ENCODE peak calls at places on chromosomes 16 and 17, in nine cellular contexts. One of them, this sample, is unnamed.

GRCh38 chr17:60941028-60941427 is 263.4 kb downstream of the BCAS3 start:
- DNase-seq in IMR-90: peak; percentile 98
- DNase-seq in CD8-positive, alpha-beta memory T cell: no peak
- DNase-seq in neural progenitor cell: no peak
- DNase-seq in CD4-positive, alpha-beta memory T cell: no peak
- DNase-seq in lower lobe of right lung: no peak
- DNase-seq in cardiac muscle cell: peak; percentile 95
- DNase-seq in uterus: peak; percentile 42
- DNase-seq in pancreas: peak; percentile 20
- DNase-seq in this sample: no peak

GRCh38 chr16:14525596-14525995 is 104.5 kb downstream of the PARN start:
- DNase-seq in IMR-90: no peak
- DNase-seq in CD8-positive, alpha-beta memory T cell: no peak
- DNase-seq in neural progenitor cell: no peak
- DNase-seq in CD4-positive, alpha-beta memory T cell: no peak
- DNase-seq in lower lobe of right lung: no peak
- DNase-seq in cardiac muscle cell: no peak
- DNase-seq in uterus: no peak
- DNase-seq in pancreas: no peak
- DNase-seq in this sample: no peak

GRCh38 chr17:39979865-39980401 is 674 bp upstream of the PSMD3 start:
- DNase-seq in IMR-90: peak; percentile 19
- DNase-seq in CD8-positive, alpha-beta memory T cell: no peak
- DNase-seq in neural progenitor cell: peak; percentile 67
- DNase-seq in CD4-positive, alpha-beta memory T cell: no peak
- DNase-seq in lower lobe of right lung: no peak
- DNase-seq in cardiac muscle cell: peak; percentile 48
- DNase-seq in uterus: no peak
- DNase-seq in pancreas: no peak
- DNase-seq in this sample: peak; percentile 59

GRCh38 chr16:30458561-30459394 is 13.1 kb upstream of the SEPHS2 start:
- DNase-seq in IMR-90: no peak
- DNase-seq in CD8-positive, alpha-beta memory T cell: peak; percentile 71
- DNase-seq in neural progenitor cell: no peak
- DNase-seq in CD4-positive, alpha-beta memory T cell: peak; percentile 79
- DNase-seq in lower lobe of right lung: peak; percentile 84
- DNase-seq in cardiac muscle cell: no peak
- DNase-seq in uterus: no peak
- DNase-seq in pancreas: peak; percentile 31
- DNase-seq in this sample: no peak

GRCh38 chr16:27465483-27465879 is 63.5 kb downstream of the IL21R start:
- DNase-seq in IMR-90: no peak
- DNase-seq in CD8-positive, alpha-beta memory T cell: no peak
- DNase-seq in neural progenitor cell: no peak
- DNase-seq in CD4-positive, alpha-beta memory T cell: no peak
- DNase-seq in lower lobe of right lung: peak; percentile 35
- DNase-seq in cardiac muscle cell: no peak
- DNase-seq in uterus: no peak
- DNase-seq in pancreas: no peak
- DNase-seq in this sample: no peak

GRCh38 chr17:44113382-44113781 is 10.1 kb downstream of the HDAC5 start:
- DNase-seq in IMR-90: no peak
- DNase-seq in CD8-positive, alpha-beta memory T cell: no peak
- DNase-seq in neural progenitor cell: no peak
- DNase-seq in CD4-positive, alpha-beta memory T cell: no peak
- DNase-seq in lower lobe of right lung: no peak
- DNase-seq in cardiac muscle cell: no peak
- DNase-seq in uterus: no peak
- DNase-seq in pancreas: no peak
- DNase-seq in this sample: no peak

GRCh38 chr16:68362952-68363846 is 52.4 kb downstream of the PRMT7 start:
- DNase-seq in IMR-90: no peak
- DNase-seq in CD8-positive, alpha-beta memory T cell: no peak
- DNase-seq in neural progenitor cell: no peak
- DNase-seq in CD4-positive, alpha-beta memory T cell: no peak
- DNase-seq in lower lobe of right lung: no peak
- DNase-seq in cardiac muscle cell: no peak
- DNase-seq in uterus: no peak
- DNase-seq in pancreas: no peak
- DNase-seq in this sample: no peak

GRCh38 chr17:68048996-68049395 is 13.5 kb downstream of the KPNA2 start:
- DNase-seq in IMR-90: no peak
- DNase-seq in CD8-positive, alpha-beta memory T cell: no peak
- DNase-seq in neural progenitor cell: peak; percentile 15
- DNase-seq in CD4-positive, alpha-beta memory T cell: no peak
- DNase-seq in lower lobe of right lung: no peak
- DNase-seq in cardiac muscle cell: no peak
- DNase-seq in uterus: no peak
- DNase-seq in pancreas: no peak
- DNase-seq in this sample: no peak

GRCh38 chr16:72796222-72796621 is 251.7 kb downstream of the ZFHX3 start:
- DNase-seq in IMR-90: no peak
- DNase-seq in CD8-positive, alpha-beta memory T cell: no peak
- DNase-seq in neural progenitor cell: no peak
- DNase-seq in CD4-positive, alpha-beta memory T cell: no peak
- DNase-seq in lower lobe of right lung: no peak
- DNase-seq in cardiac muscle cell: no peak
- DNase-seq in uterus: no peak
- DNase-seq in pancreas: no peak
- DNase-seq in this sample: no peak

GRCh38 chr17:50765454-50766221 is 1.7 kb downstream of the ANKRD40CL start:
- DNase-seq in IMR-90: no peak
- DNase-seq in CD8-positive, alpha-beta memory T cell: no peak
- DNase-seq in neural progenitor cell: no peak
- DNase-seq in CD4-positive, alpha-beta memory T cell: no peak
- DNase-seq in lower lobe of right lung: peak; percentile 60
- DNase-seq in cardiac muscle cell: no peak
- DNase-seq in uterus: no peak
- DNase-seq in pancreas: no peak
- DNase-seq in this sample: no peak

GRCh38 chr17:76523084-76524037 is 14.1 kb downstream of the CYGB start:
- DNase-seq in IMR-90: peak; percentile 50
- DNase-seq in CD8-positive, alpha-beta memory T cell: peak; percentile 78
- DNase-seq in neural progenitor cell: peak; percentile 86
- DNase-seq in CD4-positive, alpha-beta memory T cell: peak; percentile 77
- DNase-seq in lower lobe of right lung: peak; percentile 86
- DNase-seq in cardiac muscle cell: peak; percentile 62
- DNase-seq in uterus: peak; percentile 79
- DNase-seq in pancreas: no peak
- DNase-seq in this sample: peak; percentile 86

GRCh38 chr17:66633322-66633965 is 201.5 kb upstream of the CACNG5 start:
- DNase-seq in IMR-90: peak; percentile 47
- DNase-seq in CD8-positive, alpha-beta memory T cell: peak; percentile 20
- DNase-seq in neural progenitor cell: no peak
- DNase-seq in CD4-positive, alpha-beta memory T cell: no peak
- DNase-seq in lower lobe of right lung: no peak
- DNase-seq in cardiac muscle cell: no peak
- DNase-seq in uterus: no peak
- DNase-seq in pancreas: no peak
- DNase-seq in this sample: no peak

GRCh38 chr16:12120331-12120981 is 143.9 kb downstream of the SNX29 start:
- DNase-seq in IMR-90: peak; percentile 84
- DNase-seq in CD8-positive, alpha-beta memory T cell: no peak
- DNase-seq in neural progenitor cell: no peak
- DNase-seq in CD4-positive, alpha-beta memory T cell: no peak
- DNase-seq in lower lobe of right lung: no peak
- DNase-seq in cardiac muscle cell: peak; percentile 71
- DNase-seq in uterus: no peak
- DNase-seq in pancreas: no peak
- DNase-seq in this sample: peak; percentile 25

GRCh38 chr17:9843152-9844010 is 17.7 kb downstream of the GLP2R start:
- DNase-seq in IMR-90: peak; percentile 24
- DNase-seq in CD8-positive, alpha-beta memory T cell: no peak
- DNase-seq in neural progenitor cell: no peak
- DNase-seq in CD4-positive, alpha-beta memory T cell: no peak
- DNase-seq in lower lobe of right lung: no peak
- DNase-seq in cardiac muscle cell: no peak
- DNase-seq in uterus: no peak
- DNase-seq in pancreas: no peak
- DNase-seq in this sample: no peak

GRCh38 chr16:87066695-87067556 is 250.3 kb downstream of the C16orf95 start:
- DNase-seq in IMR-90: no peak
- DNase-seq in CD8-positive, alpha-beta memory T cell: no peak
- DNase-seq in neural progenitor cell: no peak
- DNase-seq in CD4-positive, alpha-beta memory T cell: no peak
- DNase-seq in lower lobe of right lung: no peak
- DNase-seq in cardiac muscle cell: no peak
- DNase-seq in uterus: no peak
- DNase-seq in pancreas: no peak
- DNase-seq in this sample: no peak

GRCh38 chr17:52673791-52674190 is 515.3 kb upstream of the CA10 start:
- DNase-seq in IMR-90: no peak
- DNase-seq in CD8-positive, alpha-beta memory T cell: no peak
- DNase-seq in neural progenitor cell: no peak
- DNase-seq in CD4-positive, alpha-beta memory T cell: no peak
- DNase-seq in lower lobe of right lung: no peak
- DNase-seq in cardiac muscle cell: no peak
- DNase-seq in uterus: no peak
- DNase-seq in pancreas: no peak
- DNase-seq in this sample: no peak

GRCh38 chr17:40284085-40284713 is 3.5 kb upstream of the CDC6 start:
- DNase-seq in IMR-90: peak; percentile 83
- DNase-seq in CD8-positive, alpha-beta memory T cell: no peak
- DNase-seq in neural progenitor cell: no peak
- DNase-seq in CD4-positive, alpha-beta memory T cell: no peak
- DNase-seq in lower lobe of right lung: no peak
- DNase-seq in cardiac muscle cell: peak; percentile 65
- DNase-seq in uterus: no peak
- DNase-seq in pancreas: no peak
- DNase-seq in this sample: no peak

GRCh38 chr16:88781140-88782077 is 3.6 kb downstream of the PIEZO1 start:
- DNase-seq in IMR-90: no peak
- DNase-seq in CD8-positive, alpha-beta memory T cell: peak; percentile 53
- DNase-seq in neural progenitor cell: no peak
- DNase-seq in CD4-positive, alpha-beta memory T cell: peak; percentile 72
- DNase-seq in lower lobe of right lung: peak; percentile 85
- DNase-seq in cardiac muscle cell: no peak
- DNase-seq in uterus: no peak
- DNase-seq in pancreas: no peak
- DNase-seq in this sample: no peak

GRCh38 chr16:2973605-2974318 is 4.6 kb downstream of the PAQR4 start:
- DNase-seq in IMR-90: no peak
- DNase-seq in CD8-positive, alpha-beta memory T cell: no peak
- DNase-seq in neural progenitor cell: no peak
- DNase-seq in CD4-positive, alpha-beta memory T cell: no peak
- DNase-seq in lower lobe of right lung: no peak
- DNase-seq in cardiac muscle cell: no peak
- DNase-seq in uterus: no peak
- DNase-seq in pancreas: no peak
- DNase-seq in this sample: peak; percentile 31
- H3K4me1 ChIP-seq in IMR-90: peaks cover 2% of the 10 kb centered on the region
- H3K4me1 ChIP-seq in CD8-positive, alpha-beta memory T cell: peaks cover 7% of the 10 kb centered on the region
- H3K4me1 ChIP-seq in neural progenitor cell: peaks cover 4% of the 10 kb centered on the region
- H3K4me1 ChIP-seq in CD4-positive, alpha-beta memory T cell: peaks cover 11% of the 10 kb centered on the region
- H3K4me1 ChIP-seq in lower lobe of right lung: peaks cover 24% of the 10 kb centered on the region
- H3K4me1 ChIP-seq in cardiac muscle cell: no peaks in the 10 kb centered on the region
- H3K4me1 ChIP-seq in uterus: no peaks in the 10 kb centered on the region
- H3K4me1 ChIP-seq in pancreas: peaks cover 28% of the 10 kb centered on the region
- H3K4me1 ChIP-seq in this sample: peaks cover 17% of the 10 kb centered on the region

GRCh38 chr16:894841-895240 is 75.9 kb downstream of the LMF1 start:
- DNase-seq in IMR-90: no peak
- DNase-seq in CD8-positive, alpha-beta memory T cell: no peak
- DNase-seq in neural progenitor cell: no peak
- DNase-seq in CD4-positive, alpha-beta memory T cell: no peak
- DNase-seq in lower lobe of right lung: no peak
- DNase-seq in cardiac muscle cell: no peak
- DNase-seq in uterus: no peak
- DNase-seq in pancreas: no peak
- DNase-seq in this sample: no peak
- H3K4me3 ChIP-seq in IMR-90: no peak overlapping the region
- H3K4me3 ChIP-seq in CD8-positive, alpha-beta memory T cell: no peak overlapping the region
- H3K4me3 ChIP-seq in neural progenitor cell: no peak overlapping the region
- H3K4me3 ChIP-seq in CD4-positive, alpha-beta memory T cell: no peak overlapping the region
- H3K4me3 ChIP-seq in lower lobe of right lung: no peak overlapping the region
- H3K4me3 ChIP-seq in cardiac muscle cell: no peak overlapping the region
- H3K4me3 ChIP-seq in uterus: no peak overlapping the region
- H3K4me3 ChIP-seq in pancreas: no peak overlapping the region
- H3K4me3 ChIP-seq in this sample: no peak overlapping the region

GRCh38 chr17:22515599-22515998 is 823.3 kb downstream of the KCNJ18 start:
- DNase-seq in IMR-90: no peak
- DNase-seq in CD8-positive, alpha-beta memory T cell: no peak
- DNase-seq in neural progenitor cell: no peak
- DNase-seq in CD4-positive, alpha-beta memory T cell: no peak
- DNase-seq in lower lobe of right lung: no peak
- DNase-seq in cardiac muscle cell: no peak
- DNase-seq in uterus: no peak
- DNase-seq in pancreas: no peak
- DNase-seq in this sample: no peak

GRCh38 chr17:22514315-22514714 is 822.0 kb downstream of the KCNJ18 start:
- DNase-seq in IMR-90: no peak
- DNase-seq in CD8-positive, alpha-beta memory T cell: no peak
- DNase-seq in neural progenitor cell: no peak
- DNase-seq in CD4-positive, alpha-beta memory T cell: no peak
- DNase-seq in lower lobe of right lung: no peak
- DNase-seq in cardiac muscle cell: no peak
- DNase-seq in uterus: no peak
- DNase-seq in pancreas: no peak
- DNase-seq in this sample: no peak

GRCh38 chr17:22516861-22517636 is 824.7 kb downstream of the KCNJ18 start:
- DNase-seq in IMR-90: no peak
- DNase-seq in CD8-positive, alpha-beta memory T cell: no peak
- DNase-seq in neural progenitor cell: no peak
- DNase-seq in CD4-positive, alpha-beta memory T cell: no peak
- DNase-seq in lower lobe of right lung: no peak
- DNase-seq in cardiac muscle cell: no peak
- DNase-seq in uterus: no peak
- DNase-seq in pancreas: no peak
- DNase-seq in this sample: no peak

GRCh38 chr17:22512997-22513538 is 820.7 kb downstream of the KCNJ18 start:
- DNase-seq in IMR-90: no peak
- DNase-seq in CD8-positive, alpha-beta memory T cell: no peak
- DNase-seq in neural progenitor cell: no peak
- DNase-seq in CD4-positive, alpha-beta memory T cell: no peak
- DNase-seq in lower lobe of right lung: no peak
- DNase-seq in cardiac muscle cell: no peak
- DNase-seq in uterus: no peak
- DNase-seq in pancreas: no peak
- DNase-seq in this sample: no peak

GRCh38 chr17:22514767-22515320 is 822.5 kb downstream of the KCNJ18 start:
- DNase-seq in IMR-90: no peak
- DNase-seq in CD8-positive, alpha-beta memory T cell: no peak
- DNase-seq in neural progenitor cell: no peak
- DNase-seq in CD4-positive, alpha-beta memory T cell: no peak
- DNase-seq in lower lobe of right lung: no peak
- DNase-seq in cardiac muscle cell: no peak
- DNase-seq in uterus: no peak
- DNase-seq in pancreas: no peak
- DNase-seq in this sample: no peak
- H3K9me3 ChIP-seq in IMR-90: peaks cover 22% of the 10 kb centered on the region
- H3K9me3 ChIP-seq in CD8-positive, alpha-beta memory T cell: no peaks in the 10 kb centered on the region
- H3K9me3 ChIP-seq in neural progenitor cell: peaks cover 3% of the 10 kb centered on the region
- H3K9me3 ChIP-seq in CD4-positive, alpha-beta memory T cell: no peaks in the 10 kb centered on the region
- H3K9me3 ChIP-seq in lower lobe of right lung: no peaks in the 10 kb centered on the region
- H3K9me3 ChIP-seq in cardiac muscle cell: no peaks in the 10 kb centered on the region
- H3K9me3 ChIP-seq in uterus: no peaks in the 10 kb centered on the region
- H3K9me3 ChIP-seq in pancreas: no peaks in the 10 kb centered on the region
- H3K9me3 ChIP-seq in this sample: no peaks in the 10 kb centered on the region

DNA sequence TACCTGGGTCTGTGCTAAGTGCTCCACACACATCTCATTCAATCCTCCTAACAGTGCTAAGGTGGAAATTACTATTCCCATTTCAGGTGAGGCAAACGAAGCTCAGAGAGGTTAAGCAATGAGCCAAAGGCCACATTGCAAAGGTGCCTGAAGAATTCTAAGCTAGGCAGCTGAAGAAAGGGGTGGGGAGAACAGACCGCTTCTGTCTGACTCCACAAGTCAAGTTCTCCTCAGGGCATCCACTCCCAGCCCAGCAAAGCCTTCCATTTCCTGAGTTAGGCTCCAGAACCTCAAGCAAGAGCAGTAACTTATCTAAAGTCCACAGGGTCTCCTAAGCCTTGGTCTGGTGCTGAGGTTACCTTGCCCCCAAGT is 27.0 kb upstream of the MRPS23 start:
- DNase-seq in IMR-90: no peak
- DNase-seq in CD8-positive, alpha-beta memory T cell: no peak
- DNase-seq in neural progenitor cell: no peak
- DNase-seq in CD4-positive, alpha-beta memory T cell: no peak
- DNase-seq in lower lobe of right lung: no peak
- DNase-seq in cardiac muscle cell: no peak
- DNase-seq in uterus: no peak
- DNase-seq in pancreas: no peak
- DNase-seq in this sample: no peak
- H3K4me1 ChIP-seq in IMR-90: peaks cover 61% of the 10 kb centered on the region
- H3K4me1 ChIP-seq in CD8-positive, alpha-beta memory T cell: peaks cover 4% of the 10 kb centered on the region
- H3K4me1 ChIP-seq in neural progenitor cell: peaks cover 39% of the 10 kb centered on the region
- H3K4me1 ChIP-seq in CD4-positive, alpha-beta memory T cell: peaks cover 22% of the 10 kb centered on the region
- H3K4me1 ChIP-seq in lower lobe of right lung: peaks cover 63% of the 10 kb centered on the region
- H3K4me1 ChIP-seq in cardiac muscle cell: peaks cover 37% of the 10 kb centered on the region
- H3K4me1 ChIP-seq in uterus: peaks cover 11% of the 10 kb centered on the region
- H3K4me1 ChIP-seq in pancreas: peaks cover 10% of the 10 kb centered on the region
- H3K4me1 ChIP-seq in this sample: peaks cover 11% of the 10 kb centered on the region

This sample was measured in HAP-1.